ENCODE peak calls at places on chromosomes 2 and 18, in six cellular contexts. J is naive thymus-derived CD4-positive, alpha-beta T cell; T is sigmoid colon; F is frontal cortex; C is CD8-positive, alpha-beta memory T cell; W is adipocyte. D is an unnamed sample.

GRCh38 chr2:134174711-134175110 is 79.2 kb upstream of the MGAT5 start:
- DNase-seq in J (no peak), C (no peak), W (no peak), F (no peak), T (no peak), D (no peak)

GRCh38 chr2:204177977-204178522 is 241.5 kb downstream of the ICOS start:
- DNase-seq in J (peak; percentile 71), W (peak; percentile 13), F (no peak), T (no peak), C (peak; percentile 40), D (no peak)

GRCh38 chr2:130341562-130342019 is 1.1 kb upstream of the IMP4 start:
- DNase-seq in J (no peak), F (no peak), W (no peak), C (no peak), T (no peak), D (no peak)

GRCh38 chr2:159091381-159091780 is 122.9 kb downstream of the TANC1 start:
- DNase-seq in C (no peak), J (no peak), T (no peak), F (no peak), W (peak; percentile 80), D (no peak)

GRCh38 chr18:79750980-79751571 is 46.7 kb upstream of the KCNG2 start:
- DNase-seq in W (no peak), C (no peak), F (no peak), J (no peak), T (peak; percentile 54), D (no peak)

GRCh38 chr18:25985999-25986398 is 104.4 kb downstream of the SS18 start:
- DNase-seq in J (no peak), T (no peak), F (no peak), W (no peak), C (no peak), D (no peak)

GRCh38 chr2:25401307-25402021 is 59.7 kb upstream of the DNMT3A start:
- DNase-seq in T (no peak), C (no peak), J (no peak), F (no peak), W (no peak), D (no peak)

GRCh38 chr2:133229974-133230373 is 338.3 kb downstream of the NCKAP5 start:
- DNase-seq in W (no peak), F (no peak), J (no peak), C (no peak), T (no peak), D (no peak)

GRCh38 chr2:86671304-86671981 is 47.8 kb upstream of the RNF103 start:
- DNase-seq in T (no peak), C (no peak), J (no peak), W (peak; percentile 23), F (no peak), D (no peak)

GRCh38 chr2:217631091-217631490 is 371.7 kb downstream of the TNS1 start:
- DNase-seq in F (no peak), W (no peak), T (no peak), J (no peak), C (no peak), D (no peak)

D was measured in NCI-H1048.